ENCODE peak calls at places on chromosomes 4 and X, in nine cellular contexts. G, N, Q, H, K, F, B, A and J are unnamed samples.

GRCh38 chr4:156803056-156803455 is 168.5 kb downstream of the PDGFC start:
- DNase-seq in G (no peak), N (no peak), Q (no peak), H (no peak), K (no peak), F (no peak), B (no peak), A (no peak), J (no peak)

GRCh38 chrX:134186362-134187121 is 50.4 kb upstream of the CCDC160 start:
- DNase-seq in G (no peak), N (no peak), Q (peak), H (no peak), K (no peak), F (no peak), B (no peak), A (no peak), J (no peak)

GRCh38 chrX:56729152-56729557 is at the start of gene NBDY:
- DNase-seq in G (no peak), N (peak), Q (peak), H (no peak), K (no peak), F (no peak), B (no peak), A (no peak), J (peak)

GRCh38 chr4:123939621-123940020 is 543.0 kb downstream of the SPRY1 start:
- DNase-seq in G (no peak), N (no peak), Q (no peak), H (no peak), K (peak), F (no peak), B (no peak), A (no peak), J (no peak)

GRCh38 chr4:40427138-40427537 is 92.0 kb downstream of the CHRNA9 start:
- DNase-seq in G (no peak), N (no peak), Q (no peak), H (no peak), K (no peak), F (no peak), B (no peak), A (no peak), J (no peak)

GRCh38 chrX:101642086-101642485 is 17.6 kb downstream of the ARMCX2 start:
- DNase-seq in G (no peak), N (no peak), Q (no peak), H (no peak), K (no peak), F (no peak), B (no peak), A (no peak), J (no peak)

GRCh38 chr4:89142691-89143669 is 31.6 kb downstream of the TIGD2 start:
- DNase-seq in G (no peak), N (no peak), Q (no peak), H (no peak), K (no peak), F (no peak), B (no peak), A (no peak), J (no peak)

GRCh38 chr4:70838400-70838971 is 1.2 kb downstream of the GRSF1 start:
- DNase-seq in G (no peak), N (no peak), Q (no peak), H (no peak), K (no peak), F (no peak), B (no peak), A (no peak), J (no peak)

GRCh38 chr4:8343051-8343966 is 73.8 kb downstream of the HTRA3 start:
- DNase-seq in G (no peak), N (no peak), Q (no peak), H (no peak), K (no peak), F (no peak), B (peak), A (no peak), J (no peak)

GRCh38 chrX:32155044-32155638 is 1056.2 kb downstream of the DMD start:
- DNase-seq in G (no peak), N (peak), Q (no peak), H (no peak), K (no peak), F (no peak), B (no peak), A (no peak), J (no peak)

GRCh38 chrX:40109288-40110008 is 11.7 kb upstream of the BCOR start:
- DNase-seq in G (no peak), N (peak), Q (no peak), H (peak), K (no peak), F (peak), B (peak), A (no peak), J (no peak)

GRCh38 chr4:145316961-145317360 is 136.6 kb upstream of the OTUD4 start:
- DNase-seq in G (no peak), N (no peak), Q (no peak), H (no peak), K (no peak), F (no peak), B (no peak), A (no peak), J (no peak)

GRCh38 chr4:114494257-114494803 is 104.3 kb upstream of the UGT8 start:
- DNase-seq in G (no peak), N (no peak), Q (no peak), H (no peak), K (no peak), F (no peak), B (no peak), A (no peak), J (no peak)

GRCh38 chr4:40702800-40703151 is 47.0 kb upstream of the NSUN7 start:
- DNase-seq in G (no peak), N (no peak), Q (no peak), H (no peak), K (no peak), F (no peak), B (no peak), A (no peak), J (no peak)

GRCh38 chr4:34854451-34854850 is 1389.9 kb downstream of the ARAP2 start:
- DNase-seq in G (no peak), N (no peak), Q (no peak), H (no peak), K (no peak), F (no peak), B (no peak), A (no peak), J (no peak)

GRCh38 chr4:183797445-183798248 is 107.5 kb upstream of the STOX2 start:
- DNase-seq in G (peak), N (no peak), Q (no peak), H (no peak), K (no peak), F (no peak), B (peak), A (no peak), J (no peak)

GRCh38 chr4:184408711-184409081 is 65.7 kb downstream of the IRF2 start:
- DNase-seq in G (no peak), N (no peak), Q (no peak), H (no peak), K (no peak), F (no peak), B (no peak), A (no peak), J (no peak)

GRCh38 chrX:11287505-11287904 is 5.7 kb upstream of the AMELX start:
- DNase-seq in G (no peak), N (no peak), Q (no peak), H (no peak), K (no peak), F (no peak), B (no peak), A (no peak), J (no peak)

GRCh38 chr4:41709844-41710481 is 38.6 kb downstream of the PHOX2B start:
- DNase-seq in G (no peak), N (no peak), Q (no peak), H (no peak), K (peak), F (no peak), B (no peak), A (no peak), J (peak)

GRCh38 chrX:80098038-80098437 is 83.5 kb downstream of the TBX22 start:
- DNase-seq in G (no peak), N (no peak), Q (no peak), H (no peak), K (no peak), F (no peak), B (no peak), A (no peak), J (no peak)

GRCh38 chr4:26406346-26406975 is 83.8 kb downstream of the CCKAR start:
- DNase-seq in G (no peak), N (no peak), Q (no peak), H (no peak), K (no peak), F (no peak), B (no peak), A (no peak), J (no peak)

GRCh38 chr4:1347410-1347864 is 429 bp downstream of the UVSSA start:
- DNase-seq in G (peak), N (peak), Q (peak), H (peak), K (peak), F (no peak), B (no peak), A (no peak), J (no peak)

GRCh38 chr4:8303485-8304281 is 34.1 kb downstream of the HTRA3 start:
- DNase-seq in G (no peak), N (peak), Q (no peak), H (peak), K (peak), F (no peak), B (no peak), A (no peak), J (no peak)

GRCh38 chr4:159012381-159012780 is 90.5 kb upstream of the RAPGEF2 start:
- DNase-seq in G (no peak), N (no peak), Q (no peak), H (no peak), K (no peak), F (no peak), B (no peak), A (no peak), J (no peak)

GRCh38 chr4:7186081-7186480 is 6.3 kb upstream of the SORCS2 start:
- DNase-seq in G (no peak), N (no peak), Q (no peak), H (peak), K (no peak), F (no peak), B (no peak), A (no peak), J (no peak)

GRCh38 chr4:41550308-41550707 is 12.4 kb downstream of the LIMCH1 start:
- DNase-seq in G (no peak), N (no peak), Q (no peak), H (no peak), K (no peak), F (no peak), B (no peak), A (no peak), J (no peak)

GRCh38 chr4:169225058-169225751 is 45.6 kb downstream of the SH3RF1 start:
- DNase-seq in G (no peak), N (no peak), Q (no peak), H (no peak), K (peak), F (no peak), B (no peak), A (no peak), J (no peak)

GRCh38 chrX:19046343-19047215 is 62.7 kb upstream of the PHKA2 start:
- DNase-seq in G (no peak), N (no peak), Q (no peak), H (no peak), K (peak), F (no peak), B (no peak), A (no peak), J (no peak)

GRCh38 chr4:102623622-102624021 is 122.5 kb downstream of the NFKB1 start:
- DNase-seq in G (no peak), N (peak), Q (no peak), H (peak), K (no peak), F (peak), B (no peak), A (no peak), J (no peak)

GRCh38 chr4:100762738-100763137 is 244.9 kb upstream of the EMCN start:
- DNase-seq in G (no peak), N (no peak), Q (no peak), H (no peak), K (no peak), F (no peak), B (no peak), A (no peak), J (no peak)

GRCh38 chr4:165383757-165384156 is 4.9 kb downstream of the CPE start:
- DNase-seq in G (no peak), N (peak), Q (no peak), H (no peak), K (no peak), F (no peak), B (no peak), A (no peak), J (peak)

GRCh38 chr4:103032575-103032974 is 13.1 kb upstream of the SLC9B1 start:
- DNase-seq in G (no peak), N (no peak), Q (no peak), H (peak), K (no peak), F (no peak), B (no peak), A (no peak), J (no peak)

GRCh38 chrX:87732133-87732532 is 214.5 kb downstream of the KLHL4 start:
- DNase-seq in G (no peak), N (no peak), Q (no peak), H (no peak), K (no peak), F (no peak), B (no peak), A (no peak), J (no peak)

GRCh38 chr4:36264205-36264826 is 17.1 kb upstream of the DTHD1 start:
- DNase-seq in G (no peak), N (no peak), Q (no peak), H (no peak), K (no peak), F (no peak), B (no peak), A (no peak), J (no peak)

GRCh38 chr4:7863911-7864681 is 75.6 kb downstream of the AFAP1 start:
- DNase-seq in G (no peak), N (no peak), Q (peak), H (peak), K (no peak), F (no peak), B (no peak), A (no peak), J (no peak)

GRCh38 chr4:113243312-113243711 is 193.9 kb downstream of the ANK2 start:
- DNase-seq in G (no peak), N (no peak), Q (no peak), H (no peak), K (no peak), F (no peak), B (no peak), A (no peak), J (no peak)

GRCh38 chrX:68820476-68821110 is 8.2 kb upstream of the EFNB1 start:
- DNase-seq in G (no peak), N (no peak), Q (no peak), H (no peak), K (no peak), F (no peak), B (no peak), A (no peak), J (no peak)

GRCh38 chrX:7307720-7308119 is 159.8 kb upstream of the PUDP start:
- DNase-seq in G (no peak), N (no peak), Q (no peak), H (no peak), K (no peak), F (no peak), B (no peak), A (no peak), J (no peak)